ENCODE peak calls at places on chromosomes 1 and 21, in four cellular contexts. One of them, this sample, is unnamed.

GRCh38 chr1:60615661-60616060 is 466.7 kb upstream of the NFIA start:
- DNase-seq in trophoblast cell: no peak
- DNase-seq in H9: no peak
- DNase-seq in mesenchymal stem cell: no peak
- DNase-seq in this sample: no peak

GRCh38 chr1:35406103-35406502 is 137.6 kb downstream of the ZMYM4 start:
- DNase-seq in trophoblast cell: no peak
- DNase-seq in H9: no peak
- DNase-seq in mesenchymal stem cell: no peak
- DNase-seq in this sample: peak

GRCh38 chr1:44327679-44328491 is 27.2 kb downstream of the ERI3 start:
- DNase-seq in trophoblast cell: peak
- DNase-seq in H9: peak
- DNase-seq in mesenchymal stem cell: peak
- DNase-seq in this sample: peak

GRCh38 chr1:40532844-40533424 is 1.5 kb downstream of the ZNF684 start:
- DNase-seq in trophoblast cell: peak
- DNase-seq in H9: no peak
- DNase-seq in mesenchymal stem cell: peak
- DNase-seq in this sample: peak

GRCh38 chr1:19426294-19427086 is 58.8 kb downstream of the CAPZB start:
- DNase-seq in trophoblast cell: no peak
- DNase-seq in H9: no peak
- DNase-seq in mesenchymal stem cell: no peak
- DNase-seq in this sample: no peak

GRCh38 chr1:22326372-22326915 is 125.2 kb upstream of the ZBTB40 start:
- DNase-seq in trophoblast cell: peak
- DNase-seq in H9: peak
- DNase-seq in mesenchymal stem cell: no peak
- DNase-seq in this sample: no peak

GRCh38 chr1:209835782-209836298 is 8.1 kb downstream of the UTP25 start:
- DNase-seq in trophoblast cell: no peak
- DNase-seq in H9: no peak
- DNase-seq in mesenchymal stem cell: no peak
- DNase-seq in this sample: peak

GRCh38 chr1:29912413-29912812 is 676.1 kb downstream of the PTPRU start:
- DNase-seq in trophoblast cell: peak
- DNase-seq in H9: no peak
- DNase-seq in mesenchymal stem cell: peak
- DNase-seq in this sample: peak

GRCh38 chr1:229344937-229345684 is 2.3 kb upstream of the CCSAP start:
- DNase-seq in trophoblast cell: peak
- DNase-seq in H9: no peak
- DNase-seq in mesenchymal stem cell: no peak
- DNase-seq in this sample: peak

GRCh38 chr1:110783292-110783918 is 89.5 kb upstream of the CD53 start:
- DNase-seq in trophoblast cell: peak
- DNase-seq in H9: peak
- DNase-seq in mesenchymal stem cell: peak
- DNase-seq in this sample: peak

GRCh38 chr1:182596934-182597333 is 7.3 kb downstream of the RGS16 start:
- DNase-seq in trophoblast cell: no peak
- DNase-seq in H9: no peak
- DNase-seq in mesenchymal stem cell: no peak
- DNase-seq in this sample: no peak

GRCh38 chr1:11653616-11654570 is at the start of gene FBXO2:
- DNase-seq in trophoblast cell: peak
- DNase-seq in H9: no peak
- DNase-seq in mesenchymal stem cell: peak
- DNase-seq in this sample: no peak

GRCh38 chr1:5731110-5731423 is 261.2 kb downstream of the NPHP4 start:
- DNase-seq in trophoblast cell: no peak
- DNase-seq in H9: no peak
- DNase-seq in mesenchymal stem cell: no peak
- DNase-seq in this sample: no peak

GRCh38 chr21:35593000-35593502 is 467.3 kb downstream of the SETD4 start:
- DNase-seq in trophoblast cell: no peak
- DNase-seq in H9: no peak
- DNase-seq in mesenchymal stem cell: peak
- DNase-seq in this sample: peak

GRCh38 chr1:16226495-16227179 is 10.3 kb downstream of the CPLANE2 start:
- DNase-seq in trophoblast cell: peak
- DNase-seq in H9: peak
- DNase-seq in mesenchymal stem cell: peak
- DNase-seq in this sample: no peak

GRCh38 chr1:179129702-179130473 is 48.0 kb downstream of the TOR3A start:
- DNase-seq in trophoblast cell: peak
- DNase-seq in H9: no peak
- DNase-seq in mesenchymal stem cell: peak
- DNase-seq in this sample: peak

GRCh38 chr1:78095618-78096416 is 50.1 kb downstream of the GIPC2 start:
- DNase-seq in trophoblast cell: peak
- DNase-seq in H9: no peak
- DNase-seq in mesenchymal stem cell: peak
- DNase-seq in this sample: peak

GRCh38 chr21:20023199-20023598 is 975.0 kb upstream of the NCAM2 start:
- DNase-seq in trophoblast cell: no peak
- DNase-seq in H9: no peak
- DNase-seq in mesenchymal stem cell: no peak
- DNase-seq in this sample: no peak

GRCh38 chr1:201288765-201289164 is 5.5 kb downstream of the PKP1 start:
- DNase-seq in trophoblast cell: no peak
- DNase-seq in H9: no peak
- DNase-seq in mesenchymal stem cell: no peak
- DNase-seq in this sample: no peak

GRCh38 chr1:50605186-50605875 is 182.1 kb upstream of the DMRTA2 start:
- DNase-seq in trophoblast cell: peak
- DNase-seq in H9: peak
- DNase-seq in mesenchymal stem cell: peak
- DNase-seq in this sample: peak

GRCh38 chr1:61453111-61453961 is 271.6 kb downstream of the TM2D1 start:
- DNase-seq in trophoblast cell: peak
- DNase-seq in H9: peak
- DNase-seq in mesenchymal stem cell: peak
- DNase-seq in this sample: peak

GRCh38 chr1:115408489-115409002 is 70.5 kb upstream of the NGF start:
- DNase-seq in trophoblast cell: no peak
- DNase-seq in H9: no peak
- DNase-seq in mesenchymal stem cell: no peak
- DNase-seq in this sample: no peak

GRCh38 chr1:85372683-85373446 is 92.1 kb downstream of the DDAH1 start:
- DNase-seq in trophoblast cell: no peak
- DNase-seq in H9: no peak
- DNase-seq in mesenchymal stem cell: peak
- DNase-seq in this sample: peak

GRCh38 chr1:232628335-232629214 is 1.4 kb downstream of the SIPA1L2 start:
- DNase-seq in trophoblast cell: peak
- DNase-seq in H9: no peak
- DNase-seq in mesenchymal stem cell: peak
- DNase-seq in this sample: peak

GRCh38 chr1:147515046-147515869 is 26.0 kb upstream of the BCL9 start:
- DNase-seq in trophoblast cell: peak
- DNase-seq in H9: peak
- DNase-seq in mesenchymal stem cell: peak
- DNase-seq in this sample: peak

GRCh38 chr1:56446531-56447098 is 132.7 kb downstream of the PLPP3 start:
- DNase-seq in trophoblast cell: no peak
- DNase-seq in H9: no peak
- DNase-seq in mesenchymal stem cell: peak
- DNase-seq in this sample: peak

GRCh38 chr1:162222019-162222418 is 152.5 kb downstream of the NOS1AP start:
- DNase-seq in trophoblast cell: no peak
- DNase-seq in H9: no peak
- DNase-seq in mesenchymal stem cell: no peak
- DNase-seq in this sample: no peak

GRCh38 chr1:54837002-54837853 is 36.1 kb upstream of the TTC22 start:
- DNase-seq in trophoblast cell: no peak
- DNase-seq in H9: no peak
- DNase-seq in mesenchymal stem cell: no peak
- DNase-seq in this sample: no peak
- H2BK5ac ChIP-seq in trophoblast cell: no peak
- H2BK5ac ChIP-seq in H9: no peak
- H2BK5ac ChIP-seq in mesenchymal stem cell: no peak
- H2BK5ac ChIP-seq in this sample: no peak

DNA sequence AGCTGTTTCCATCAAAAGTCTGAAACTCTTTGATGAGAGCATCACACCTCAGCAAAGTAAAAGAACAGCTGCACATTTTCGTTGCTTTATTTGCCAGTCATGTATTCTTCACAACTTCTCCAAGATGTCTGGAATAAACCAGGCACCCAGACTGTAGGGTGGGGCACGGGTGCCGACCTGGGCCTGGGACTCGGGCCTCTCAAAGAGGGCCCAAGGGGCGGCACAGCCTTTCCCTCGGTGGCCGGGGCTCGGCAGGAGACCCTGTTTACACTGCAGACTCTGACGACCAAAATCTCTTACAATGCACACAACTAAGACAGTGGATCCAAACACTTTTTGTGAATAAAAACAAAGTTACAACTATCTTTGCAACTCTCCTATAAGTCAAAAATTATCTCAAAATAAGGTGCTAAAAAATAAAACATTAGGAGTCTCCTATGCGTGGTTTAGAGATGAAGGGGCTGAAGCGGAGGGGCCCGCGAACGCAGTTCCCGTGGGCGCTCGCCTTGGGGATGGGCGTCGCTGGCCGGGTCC is 696 bp downstream of the LSS start:
- DNase-seq in trophoblast cell: no peak
- DNase-seq in H9: no peak
- DNase-seq in mesenchymal stem cell: peak
- DNase-seq in this sample: no peak
- H2BK5ac ChIP-seq in trophoblast cell: peak
- H2BK5ac ChIP-seq in H9: no peak
- H2BK5ac ChIP-seq in mesenchymal stem cell: no peak
- H2BK5ac ChIP-seq in this sample: peak

GRCh38 chr1:207306603-207307002 is 14.9 kb upstream of the CD55 start:
- DNase-seq in trophoblast cell: no peak
- DNase-seq in H9: peak
- DNase-seq in mesenchymal stem cell: no peak
- DNase-seq in this sample: no peak
- H2BK5ac ChIP-seq in trophoblast cell: no peak
- H2BK5ac ChIP-seq in H9: no peak
- H2BK5ac ChIP-seq in mesenchymal stem cell: no peak
- H2BK5ac ChIP-seq in this sample: no peak

DNA sequence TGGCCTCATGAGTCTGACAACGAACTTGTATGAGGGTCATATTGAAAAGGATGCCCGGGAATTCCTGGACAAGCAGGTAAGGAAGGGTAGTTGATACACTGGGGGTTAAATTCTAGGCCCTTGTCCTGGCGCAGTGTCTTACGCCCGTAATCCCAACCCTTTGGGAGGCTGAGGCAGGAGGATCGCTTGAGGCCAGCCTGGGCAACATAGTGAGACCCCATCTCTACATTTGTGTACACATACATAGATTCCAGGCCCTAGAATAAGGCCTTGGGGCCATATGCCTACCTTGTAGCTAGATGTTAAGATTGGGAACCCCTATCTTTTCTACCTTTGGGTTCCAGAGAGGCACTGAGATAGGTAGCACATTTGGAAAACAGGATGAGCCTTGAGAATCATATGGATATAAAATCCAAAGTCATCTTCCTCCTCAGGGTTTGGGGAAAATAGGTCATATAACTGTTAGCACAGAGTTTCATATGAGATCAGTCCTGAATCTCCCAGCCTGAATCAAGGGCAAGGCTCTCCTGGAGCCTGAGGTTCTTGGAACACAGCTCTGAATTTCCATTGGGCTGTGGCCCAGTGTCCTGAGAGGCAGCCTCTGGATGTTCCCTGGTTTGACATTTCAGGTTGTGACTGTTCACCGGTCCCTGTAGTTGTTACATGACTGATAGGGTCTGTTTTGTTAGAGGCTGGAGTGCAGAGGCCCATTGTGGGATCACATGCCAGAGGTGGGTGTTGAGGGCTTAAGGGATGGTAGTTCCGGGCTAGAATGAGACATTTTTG is 104.4 kb downstream of the PIK3R3 start:
- DNase-seq in trophoblast cell: no peak
- DNase-seq in H9: no peak
- DNase-seq in mesenchymal stem cell: no peak
- DNase-seq in this sample: no peak
- H2BK5ac ChIP-seq in trophoblast cell: no peak
- H2BK5ac ChIP-seq in H9: no peak
- H2BK5ac ChIP-seq in mesenchymal stem cell: no peak
- H2BK5ac ChIP-seq in this sample: no peak

GRCh38 chr21:42440187-42440792 is 36.6 kb downstream of the UBASH3A start:
- DNase-seq in trophoblast cell: no peak
- DNase-seq in H9: no peak
- DNase-seq in mesenchymal stem cell: no peak
- DNase-seq in this sample: no peak
- H2BK5ac ChIP-seq in trophoblast cell: no peak
- H2BK5ac ChIP-seq in H9: no peak
- H2BK5ac ChIP-seq in mesenchymal stem cell: no peak
- H2BK5ac ChIP-seq in this sample: no peak

GRCh38 chr1:166875734-166876539 is at the start of gene TADA1:
- DNase-seq in trophoblast cell: peak
- DNase-seq in H9: peak
- DNase-seq in mesenchymal stem cell: peak
- DNase-seq in this sample: peak

GRCh38 chr1:166875302-166875733 is 746 bp downstream of the TADA1 start:
- DNase-seq in trophoblast cell: no peak
- DNase-seq in H9: no peak
- DNase-seq in mesenchymal stem cell: no peak
- DNase-seq in this sample: no peak

GRCh38 chr1:166874464-166874863 is 1.6 kb downstream of the TADA1 start:
- DNase-seq in trophoblast cell: no peak
- DNase-seq in H9: no peak
- DNase-seq in mesenchymal stem cell: no peak
- DNase-seq in this sample: no peak

GRCh38 chr1:166870584-166870983 is 5.5 kb downstream of the TADA1 start:
- DNase-seq in trophoblast cell: no peak
- DNase-seq in H9: no peak
- DNase-seq in mesenchymal stem cell: no peak
- DNase-seq in this sample: no peak

GRCh38 chr1:166876540-166876838 is 425 bp upstream of the TADA1 start:
- DNase-seq in trophoblast cell: no peak
- DNase-seq in H9: no peak
- DNase-seq in mesenchymal stem cell: no peak
- DNase-seq in this sample: no peak
- H2BK5ac ChIP-seq in trophoblast cell: no peak
- H2BK5ac ChIP-seq in H9: no peak
- H2BK5ac ChIP-seq in mesenchymal stem cell: no peak
- H2BK5ac ChIP-seq in this sample: no peak